ENCODE peak calls at places on chromosomes 3 and 15, in four cellular contexts. I is small intestine, D is RWPE2, K is IMR-90. U is an unnamed sample.

GRCh38 chr3:57942872-57943283 is 65.3 kb upstream of the FLNB start:
- DNase-seq in I (peak), D (no peak), K (no peak), U (no peak)

GRCh38 chr15:68199340-68199739 is 5.8 kb downstream of the CALML4 start:
- DNase-seq in I (no peak), D (no peak), K (no peak), U (no peak)

GRCh38 chr3:85090495-85090894 is 131.7 kb downstream of the CADM2 start:
- DNase-seq in I (no peak), D (no peak), K (no peak), U (no peak)

GRCh38 chr3:86949850-86950249 is 41.1 kb downstream of the VGLL3 start:
- DNase-seq in I (no peak), D (no peak), K (peak), U (no peak)

GRCh38 chr3:192645437-192645836 is 81.9 kb downstream of the FGF12 start:
- DNase-seq in I (no peak), D (no peak), K (no peak), U (no peak)

GRCh38 chr3:160697628-160698382 is 20.8 kb downstream of the ARL14 start:
- DNase-seq in I (no peak), D (no peak), K (peak), U (no peak)

GRCh38 chr3:83523470-83524073 is 1435.2 kb upstream of the CADM2 start:
- DNase-seq in I (no peak), D (no peak), K (no peak), U (no peak)

GRCh38 chr3:126959921-126960603 is 22.9 kb upstream of the PLXNA1 start:
- DNase-seq in I (no peak), D (peak), K (peak), U (no peak)

GRCh38 chr3:101829066-101829830 is 20.1 kb upstream of the NFKBIZ start:
- DNase-seq in I (peak), D (no peak), K (peak), U (peak)

GRCh38 chr15:88873786-88874185 is 21.6 kb downstream of the HAPLN3 start:
- DNase-seq in I (no peak), D (no peak), K (no peak), U (no peak)

GRCh38 chr3:197554196-197554561 is 1.6 kb downstream of the BDH1 start:
- DNase-seq in I (no peak), D (no peak), K (no peak), U (no peak)
- H3K4me3 ChIP-seq in I (no peak), D (peak), K (peak), U (peak)

GRCh38 chr3:56870436-56870835 is 68.7 kb upstream of the ARHGEF3 start:
- DNase-seq in I (no peak), D (no peak), K (peak), U (no peak)

GRCh38 chr3:56868706-56869105 is 67.0 kb upstream of the ARHGEF3 start:
- DNase-seq in I (no peak), D (no peak), K (no peak), U (no peak)

GRCh38 chr3:56864886-56865527 is 63.3 kb upstream of the ARHGEF3 start:
- DNase-seq in I (no peak), D (no peak), K (no peak), U (no peak)

GRCh38 chr3:56874269-56874668 is 72.5 kb upstream of the ARHGEF3 start:
- DNase-seq in I (no peak), D (no peak), K (no peak), U (no peak)

DNA sequence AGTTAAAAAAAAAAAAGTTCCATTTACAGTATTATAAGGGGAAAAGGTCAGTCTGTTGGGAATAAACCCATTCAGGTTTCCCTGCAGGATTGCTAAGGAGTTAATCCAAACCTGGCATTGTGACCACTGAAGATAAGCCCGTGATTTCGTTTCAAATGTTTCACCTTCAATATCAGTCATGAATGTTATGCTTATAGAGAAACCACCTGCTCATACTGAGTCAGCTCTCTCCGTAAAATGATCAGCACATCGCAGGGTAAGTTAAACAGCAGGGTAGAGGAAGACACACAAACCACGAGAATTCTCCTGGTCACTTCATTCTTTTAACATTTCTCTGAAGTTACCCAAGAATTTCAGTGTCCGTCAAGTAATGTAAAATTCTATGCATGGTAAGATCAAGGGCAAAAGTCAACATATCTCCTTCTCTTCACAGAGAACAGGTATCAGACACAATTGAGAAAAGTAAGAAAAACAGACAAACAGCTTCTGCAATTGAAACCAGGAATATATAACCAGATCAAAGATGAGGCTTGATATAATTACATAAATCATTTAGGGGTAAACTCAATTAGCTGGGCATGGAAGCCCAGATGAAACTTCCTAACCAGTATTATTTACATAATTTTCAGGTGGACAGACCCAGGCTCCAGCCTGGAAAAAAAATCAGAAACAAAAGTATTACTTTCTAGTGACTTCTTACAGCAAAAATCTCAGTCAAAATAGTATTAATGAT is 67.6 kb upstream of the ARHGEF3 start:
- DNase-seq in I (no peak), D (no peak), K (peak), U (no peak)
- H3K27ac ChIP-seq in I (no peak), D (no peak), K (no peak), U (no peak)

GRCh38 chr3:171113716-171114115 is 87.2 kb upstream of the SLC2A2 start:
- DNase-seq in I (no peak), D (no peak), K (no peak), U (no peak)
- H3K4me3 ChIP-seq in I (no peak), D (no peak), K (no peak), U (no peak)

GRCh38 chr3:42662037-42662812 is 8.7 kb downstream of the ZBTB47 start:
- DNase-seq in I (no peak), D (no peak), K (no peak), U (no peak)

GRCh38 chr3:42660898-42661297 is 7.4 kb downstream of the ZBTB47 start:
- DNase-seq in I (no peak), D (no peak), K (no peak), U (no peak)

GRCh38 chr3:42660131-42660715 is 6.7 kb downstream of the ZBTB47 start:
- DNase-seq in I (no peak), D (no peak), K (peak), U (no peak)

GRCh38 chr3:42662813-42663535 is 9.5 kb downstream of the ZBTB47 start:
- DNase-seq in I (no peak), D (no peak), K (no peak), U (no peak)

GRCh38 chr3:42661593-42662022 is 8.1 kb downstream of the ZBTB47 start:
- DNase-seq in I (no peak), D (no peak), K (no peak), U (no peak)
- H3K27ac ChIP-seq in I (no peak), D (no peak), K (no peak), U (no peak)

GRCh38 chr15:61796056-61796455 is 264.2 kb downstream of the VPS13C start:
- DNase-seq in I (no peak), D (no peak), K (peak), U (no peak)

GRCh38 chr15:61794881-61795280 is 265.4 kb downstream of the VPS13C start:
- DNase-seq in I (no peak), D (no peak), K (no peak), U (no peak)

GRCh38 chr15:61798631-61799030 is 261.6 kb downstream of the VPS13C start:
- DNase-seq in I (no peak), D (no peak), K (no peak), U (no peak)

GRCh38 chr15:61794276-61794675 is 266.0 kb downstream of the VPS13C start:
- DNase-seq in I (no peak), D (no peak), K (no peak), U (no peak)
- H3K4me3 ChIP-seq in I (no peak), D (no peak), K (no peak), U (no peak)

GRCh38 chr15:84800365-84800806 is 16.8 kb upstream of the ALPK3 start:
- DNase-seq in I (peak), D (no peak), K (no peak), U (no peak)

GRCh38 chr15:84805221-84805620 is 11.9 kb upstream of the ALPK3 start:
- DNase-seq in I (no peak), D (no peak), K (no peak), U (no peak)

GRCh38 chr15:84807228-84807627 is 9.9 kb upstream of the ALPK3 start:
- DNase-seq in I (no peak), D (no peak), K (no peak), U (no peak)

GRCh38 chr15:84799511-84800187 is 17.5 kb upstream of the ALPK3 start:
- DNase-seq in I (peak), D (no peak), K (no peak), U (no peak)

GRCh38 chr15:84804005-84804803 is 13.0 kb upstream of the ALPK3 start:
- DNase-seq in I (no peak), D (no peak), K (no peak), U (no peak)
- H3K27ac ChIP-seq in I (no peak), D (no peak), K (no peak), U (no peak)

GRCh38 chr3:172913911-172914730 is 163.6 kb downstream of the ECT2 start:
- DNase-seq in I (peak), D (no peak), K (no peak), U (no peak)
- H3K4me3 ChIP-seq in I (no peak), D (no peak), K (no peak), U (no peak)

DNA sequence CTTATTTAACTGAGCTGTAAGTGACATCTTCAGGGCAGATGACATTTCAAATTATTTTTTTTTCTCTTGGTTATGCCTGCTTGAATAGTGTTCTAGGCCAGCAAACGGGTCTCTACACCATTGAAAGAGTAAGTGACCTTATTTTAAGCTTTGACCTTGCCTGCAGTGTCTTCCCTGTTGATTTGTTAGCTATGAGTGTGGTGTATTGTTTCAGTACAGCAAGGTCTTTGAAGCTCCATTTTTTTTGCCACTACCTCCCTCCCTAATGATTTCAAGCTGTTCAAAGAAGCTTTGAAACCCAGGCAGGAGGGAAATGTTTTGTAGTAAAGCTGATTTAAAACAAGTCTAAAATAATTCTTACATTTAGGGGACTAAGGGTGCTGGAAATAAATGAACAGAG is 1249.9 kb downstream of the ROBO1 start:
- DNase-seq in I (no peak), D (no peak), K (no peak), U (no peak)
- H3K27ac ChIP-seq in I (no peak), D (no peak), K (no peak), U (no peak)

GRCh38 chr3:65793495-65794200 is 245.1 kb downstream of the MAGI1 start:
- DNase-seq in I (peak), D (no peak), K (peak), U (no peak)

GRCh38 chr3:65796676-65797075 is 242.0 kb downstream of the MAGI1 start:
- DNase-seq in I (no peak), D (no peak), K (no peak), U (no peak)

DNA sequence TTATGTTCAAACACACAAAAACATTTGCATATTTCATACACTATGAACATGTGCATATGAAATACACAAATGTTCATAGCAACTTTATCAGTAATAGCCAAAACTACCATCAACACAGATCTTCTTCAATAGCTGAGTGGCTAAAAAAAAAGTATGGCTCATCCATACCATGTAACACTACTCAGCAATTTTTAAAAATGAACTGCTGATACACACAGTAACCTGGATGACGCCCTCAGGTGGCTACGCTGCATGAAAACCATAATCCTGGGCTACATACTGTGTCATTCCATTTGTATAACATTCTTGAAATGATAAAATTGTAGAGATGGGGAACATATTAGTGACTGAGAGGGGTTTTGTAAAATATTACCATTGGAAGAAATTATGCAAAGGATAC is 243.6 kb downstream of the MAGI1 start:
- DNase-seq in I (no peak), D (no peak), K (no peak), U (no peak)
- H3K4me3 ChIP-seq in I (no peak), D (no peak), K (no peak), U (no peak)

GRCh38 chr15:43184407-43185160 is 619 bp upstream of the CCNDBP1 start:
- DNase-seq in I (no peak), D (no peak), K (no peak), U (no peak)
- H3K27ac ChIP-seq in I (peak), D (peak), K (no peak), U (peak)

U was measured in CD4-positive, alpha-beta memory T cell.